ENCODE peak calls at places on chromosomes 11 and 22, in five cellular contexts. One of them, this sample, is unnamed.

GRCh38 chr11:83035070-83035854 is 36.4 kb downstream of the RAB30 start:
- DNase-seq in GM13977: no peak
- DNase-seq in right lobe of liver: no peak
- DNase-seq in lower lobe of right lung: no peak
- DNase-seq in bronchial epithelial cell: peak
- DNase-seq in this sample: no peak

GRCh38 chr11:32312206-32312817 is 123.0 kb downstream of the WT1 start:
- DNase-seq in GM13977: no peak
- DNase-seq in right lobe of liver: no peak
- DNase-seq in lower lobe of right lung: no peak
- DNase-seq in bronchial epithelial cell: peak
- DNase-seq in this sample: no peak

GRCh38 chr22:48305726-48306235 is 1521.9 kb downstream of the BRD1 start:
- DNase-seq in GM13977: no peak
- DNase-seq in right lobe of liver: no peak
- DNase-seq in lower lobe of right lung: no peak
- DNase-seq in bronchial epithelial cell: no peak
- DNase-seq in this sample: no peak

GRCh38 chr11:63841554-63841953 is 2.6 kb downstream of the MARK2 start:
- DNase-seq in GM13977: no peak
- DNase-seq in right lobe of liver: no peak
- DNase-seq in lower lobe of right lung: peak
- DNase-seq in bronchial epithelial cell: peak
- DNase-seq in this sample: no peak

GRCh38 chr11:11288972-11289616 is 64.0 kb downstream of the CSNK2A3 start:
- DNase-seq in GM13977: no peak
- DNase-seq in right lobe of liver: no peak
- DNase-seq in lower lobe of right lung: no peak
- DNase-seq in bronchial epithelial cell: no peak
- DNase-seq in this sample: no peak

GRCh38 chr22:48703265-48703941 is 1124.3 kb downstream of the BRD1 start:
- DNase-seq in GM13977: no peak
- DNase-seq in right lobe of liver: peak
- DNase-seq in lower lobe of right lung: peak
- DNase-seq in bronchial epithelial cell: no peak
- DNase-seq in this sample: no peak

GRCh38 chr11:60847281-60847680 is 5.4 kb downstream of the CCDC86 start:
- DNase-seq in GM13977: no peak
- DNase-seq in right lobe of liver: no peak
- DNase-seq in lower lobe of right lung: no peak
- DNase-seq in bronchial epithelial cell: no peak
- DNase-seq in this sample: no peak

GRCh38 chr11:35487532-35488078 is 37.8 kb downstream of the PAMR1 start:
- DNase-seq in GM13977: no peak
- DNase-seq in right lobe of liver: no peak
- DNase-seq in lower lobe of right lung: no peak
- DNase-seq in bronchial epithelial cell: peak
- DNase-seq in this sample: no peak

GRCh38 chr11:17613428-17613962 is 66.4 kb downstream of the OTOG start:
- DNase-seq in GM13977: no peak
- DNase-seq in right lobe of liver: no peak
- DNase-seq in lower lobe of right lung: no peak
- DNase-seq in bronchial epithelial cell: no peak
- DNase-seq in this sample: no peak

GRCh38 chr22:19003518-19003917 is 67.4 kb upstream of the PRODH start:
- DNase-seq in GM13977: no peak
- DNase-seq in right lobe of liver: no peak
- DNase-seq in lower lobe of right lung: no peak
- DNase-seq in bronchial epithelial cell: no peak
- DNase-seq in this sample: no peak

GRCh38 chr11:61955031-61955415 is 4.9 kb downstream of the BEST1 start:
- DNase-seq in GM13977: no peak
- DNase-seq in right lobe of liver: no peak
- DNase-seq in lower lobe of right lung: peak
- DNase-seq in bronchial epithelial cell: peak
- DNase-seq in this sample: peak

GRCh38 chr11:13486926-13487660 is 8.7 kb downstream of the PTH start:
- DNase-seq in GM13977: peak
- DNase-seq in right lobe of liver: peak
- DNase-seq in lower lobe of right lung: peak
- DNase-seq in bronchial epithelial cell: peak
- DNase-seq in this sample: peak

GRCh38 chr11:36500315-36500721 is 9.8 kb downstream of the TRAF6 start:
- DNase-seq in GM13977: peak
- DNase-seq in right lobe of liver: no peak
- DNase-seq in lower lobe of right lung: no peak
- DNase-seq in bronchial epithelial cell: peak
- DNase-seq in this sample: peak

GRCh38 chr11:12086271-12087074 is 23.9 kb upstream of the MICAL2 start:
- DNase-seq in GM13977: no peak
- DNase-seq in right lobe of liver: no peak
- DNase-seq in lower lobe of right lung: no peak
- DNase-seq in bronchial epithelial cell: peak
- DNase-seq in this sample: no peak

GRCh38 chr11:46235777-46236688 is 41.4 kb upstream of the CREB3L1 start:
- DNase-seq in GM13977: no peak
- DNase-seq in right lobe of liver: no peak
- DNase-seq in lower lobe of right lung: no peak
- DNase-seq in bronchial epithelial cell: peak
- DNase-seq in this sample: no peak

GRCh38 chr11:86524603-86525352 is 147.6 kb downstream of the ME3 start:
- DNase-seq in GM13977: no peak
- DNase-seq in right lobe of liver: no peak
- DNase-seq in lower lobe of right lung: no peak
- DNase-seq in bronchial epithelial cell: peak
- DNase-seq in this sample: no peak

GRCh38 chr22:45389546-45389945 is 23.9 kb downstream of the SMC1B start:
- DNase-seq in GM13977: no peak
- DNase-seq in right lobe of liver: no peak
- DNase-seq in lower lobe of right lung: no peak
- DNase-seq in bronchial epithelial cell: no peak
- DNase-seq in this sample: no peak

GRCh38 chr11:109704432-109704831 is 282.4 kb downstream of the C11orf87 start:
- DNase-seq in GM13977: no peak
- DNase-seq in right lobe of liver: no peak
- DNase-seq in lower lobe of right lung: no peak
- DNase-seq in bronchial epithelial cell: no peak
- DNase-seq in this sample: no peak

GRCh38 chr11:99640671-99641070 is 619.9 kb downstream of the CNTN5 start:
- DNase-seq in GM13977: no peak
- DNase-seq in right lobe of liver: no peak
- DNase-seq in lower lobe of right lung: no peak
- DNase-seq in bronchial epithelial cell: no peak
- DNase-seq in this sample: no peak

GRCh38 chr11:75389276-75389605 is 10.1 kb upstream of the RPS3 start:
- DNase-seq in GM13977: no peak
- DNase-seq in right lobe of liver: no peak
- DNase-seq in lower lobe of right lung: no peak
- DNase-seq in bronchial epithelial cell: no peak
- DNase-seq in this sample: no peak

GRCh38 chr11:46513934-46514342 is 79.9 kb downstream of the AMBRA1 start:
- DNase-seq in GM13977: no peak
- DNase-seq in right lobe of liver: no peak
- DNase-seq in lower lobe of right lung: no peak
- DNase-seq in bronchial epithelial cell: peak
- DNase-seq in this sample: no peak

GRCh38 chr11:102446606-102447005 is 6.0 kb downstream of the TMEM123 start:
- DNase-seq in GM13977: no peak
- DNase-seq in right lobe of liver: no peak
- DNase-seq in lower lobe of right lung: no peak
- DNase-seq in bronchial epithelial cell: peak
- DNase-seq in this sample: no peak

GRCh38 chr11:44138286-44138685 is 42.8 kb downstream of the EXT2 start:
- DNase-seq in GM13977: no peak
- DNase-seq in right lobe of liver: no peak
- DNase-seq in lower lobe of right lung: no peak
- DNase-seq in bronchial epithelial cell: no peak
- DNase-seq in this sample: no peak

GRCh38 chr22:27460596-27461347 is 340.8 kb downstream of the MN1 start:
- DNase-seq in GM13977: no peak
- DNase-seq in right lobe of liver: no peak
- DNase-seq in lower lobe of right lung: no peak
- DNase-seq in bronchial epithelial cell: no peak
- DNase-seq in this sample: no peak

GRCh38 chr11:19200410-19201201 is 1.2 kb downstream of the CSRP3 start:
- DNase-seq in GM13977: no peak
- DNase-seq in right lobe of liver: no peak
- DNase-seq in lower lobe of right lung: no peak
- DNase-seq in bronchial epithelial cell: peak
- DNase-seq in this sample: no peak

GRCh38 chr22:38629108-38629507 is 27.1 kb downstream of the FAM227A start:
- DNase-seq in GM13977: no peak
- DNase-seq in right lobe of liver: no peak
- DNase-seq in lower lobe of right lung: no peak
- DNase-seq in bronchial epithelial cell: no peak
- DNase-seq in this sample: no peak

GRCh38 chr11:94961255-94961654 is 12.1 kb downstream of the CWC15 start:
- DNase-seq in GM13977: no peak
- DNase-seq in right lobe of liver: no peak
- DNase-seq in lower lobe of right lung: no peak
- DNase-seq in bronchial epithelial cell: no peak
- DNase-seq in this sample: no peak

GRCh38 chr22:19526076-19526701 is 2.0 kb upstream of the CLDN5 start:
- DNase-seq in GM13977: no peak
- DNase-seq in right lobe of liver: peak
- DNase-seq in lower lobe of right lung: no peak
- DNase-seq in bronchial epithelial cell: no peak
- DNase-seq in this sample: no peak

GRCh38 chr11:2884424-2884815 is 1.2 kb downstream of the CDKN1C start:
- DNase-seq in GM13977: no peak
- DNase-seq in right lobe of liver: no peak
- DNase-seq in lower lobe of right lung: peak
- DNase-seq in bronchial epithelial cell: no peak
- DNase-seq in this sample: no peak
- TF ChIP-seq CTCF in GM13977: no peak
- TF ChIP-seq CTCF in right lobe of liver: no peak
- TF ChIP-seq CTCF in lower lobe of right lung: no peak
- TF ChIP-seq CTCF in bronchial epithelial cell: no peak
- TF ChIP-seq CTCF in this sample: no peak

DNA sequence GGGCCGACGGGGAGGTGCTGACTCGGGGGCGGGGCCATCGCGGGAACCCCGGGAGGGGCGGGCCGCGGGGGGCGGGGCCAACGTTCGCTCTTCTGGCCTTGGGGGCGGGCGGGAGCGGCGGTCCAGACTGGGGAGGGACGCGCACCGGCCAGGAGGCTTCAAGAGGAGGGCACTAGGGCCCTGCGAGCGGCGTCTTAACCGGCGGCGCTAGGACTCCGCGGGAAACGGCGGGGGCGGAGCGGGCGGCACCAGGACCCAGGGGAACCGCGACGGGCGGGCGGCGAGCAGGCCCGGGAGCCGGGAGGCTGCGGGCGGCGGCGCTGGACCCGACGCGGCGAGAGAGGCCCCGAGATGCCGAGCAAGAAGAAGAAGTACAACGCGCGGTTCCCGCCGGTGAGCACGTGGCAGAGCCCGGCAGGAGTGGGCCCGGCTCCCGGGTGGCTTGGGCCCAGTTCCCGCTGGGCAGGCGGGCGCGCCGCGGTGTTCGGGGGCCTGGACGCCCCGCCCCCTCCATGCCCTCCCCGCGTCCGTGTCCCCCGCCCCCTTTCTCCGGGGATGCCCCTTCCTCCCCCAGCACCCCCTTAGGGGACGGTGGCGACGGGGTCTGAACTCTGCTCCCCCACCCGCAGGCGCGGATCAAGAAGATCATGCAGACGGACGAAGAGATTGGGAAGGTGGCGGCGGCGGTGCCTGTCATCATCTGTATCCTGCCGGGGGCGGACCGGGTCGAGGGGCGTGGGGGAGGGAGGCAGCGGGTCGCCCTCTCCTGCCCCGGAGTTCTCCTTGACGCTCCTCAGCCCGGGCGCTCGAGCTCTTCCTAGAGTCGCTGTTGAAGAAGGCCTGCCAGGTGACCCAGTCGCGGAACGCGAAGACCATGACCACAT is at the start of gene DRAP1:
- DNase-seq in GM13977: peak
- DNase-seq in right lobe of liver: peak
- DNase-seq in lower lobe of right lung: peak
- DNase-seq in bronchial epithelial cell: peak
- DNase-seq in this sample: peak
- TF ChIP-seq CTCF in GM13977: no peak
- TF ChIP-seq CTCF in right lobe of liver: no peak
- TF ChIP-seq CTCF in lower lobe of right lung: peak
- TF ChIP-seq CTCF in bronchial epithelial cell: no peak
- TF ChIP-seq CTCF in this sample: no peak

GRCh38 chr22:32950366-32950765 is 107.8 kb downstream of the SYN3 start:
- DNase-seq in GM13977: no peak
- DNase-seq in right lobe of liver: no peak
- DNase-seq in lower lobe of right lung: no peak
- DNase-seq in bronchial epithelial cell: no peak
- DNase-seq in this sample: no peak

GRCh38 chr22:32951807-32952153 is 106.4 kb downstream of the SYN3 start:
- DNase-seq in GM13977: no peak
- DNase-seq in right lobe of liver: peak
- DNase-seq in lower lobe of right lung: peak
- DNase-seq in bronchial epithelial cell: no peak
- DNase-seq in this sample: no peak

GRCh38 chr22:32947581-32947980 is 110.6 kb downstream of the SYN3 start:
- DNase-seq in GM13977: no peak
- DNase-seq in right lobe of liver: no peak
- DNase-seq in lower lobe of right lung: no peak
- DNase-seq in bronchial epithelial cell: no peak
- DNase-seq in this sample: no peak

GRCh38 chr22:32949719-32950118 is 108.5 kb downstream of the SYN3 start:
- DNase-seq in GM13977: no peak
- DNase-seq in right lobe of liver: no peak
- DNase-seq in lower lobe of right lung: no peak
- DNase-seq in bronchial epithelial cell: no peak
- DNase-seq in this sample: no peak

DNA sequence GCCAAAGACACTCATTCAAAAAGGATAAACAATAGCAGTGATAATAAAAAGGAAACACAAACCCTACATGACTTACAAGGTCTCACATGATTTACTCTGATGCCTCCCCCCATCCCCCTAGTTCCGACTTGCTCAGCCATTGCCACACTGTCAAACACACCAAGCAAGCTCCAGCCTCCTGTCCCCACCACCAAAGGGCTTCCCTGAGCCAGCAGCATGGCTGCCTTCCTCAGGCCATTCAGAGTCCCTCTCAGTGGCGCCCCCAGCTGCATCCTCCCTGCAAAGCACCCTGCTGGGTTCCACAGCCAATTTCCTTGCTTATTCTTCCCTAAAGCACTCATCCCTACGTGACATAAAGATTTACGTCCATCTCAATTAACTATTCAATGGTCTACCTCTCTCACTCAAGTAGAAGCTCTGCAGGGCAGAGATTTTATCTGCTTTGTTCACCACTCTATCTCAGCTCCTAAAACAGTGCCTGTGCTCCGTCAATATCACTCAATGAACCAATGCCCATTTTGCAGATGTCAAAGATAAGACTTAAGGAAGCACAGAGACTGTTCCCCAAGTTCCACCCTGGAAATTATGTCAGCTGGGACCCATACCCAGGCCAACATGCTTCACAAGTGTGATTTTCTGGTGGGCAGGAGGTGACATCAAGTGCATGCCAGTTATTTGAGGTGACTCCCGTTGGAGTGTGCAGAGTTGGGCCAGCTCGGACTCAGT is 106.9 kb downstream of the SYN3 start:
- DNase-seq in GM13977: no peak
- DNase-seq in right lobe of liver: no peak
- DNase-seq in lower lobe of right lung: no peak
- DNase-seq in bronchial epithelial cell: no peak
- DNase-seq in this sample: no peak
- TF ChIP-seq CTCF in GM13977: no peak
- TF ChIP-seq CTCF in right lobe of liver: peak
- TF ChIP-seq CTCF in lower lobe of right lung: peak
- TF ChIP-seq CTCF in bronchial epithelial cell: no peak
- TF ChIP-seq CTCF in this sample: no peak

GRCh38 chr11:68020575-68020974 is 9.9 kb upstream of the NDUFS8 start:
- DNase-seq in GM13977: no peak
- DNase-seq in right lobe of liver: no peak
- DNase-seq in lower lobe of right lung: peak
- DNase-seq in bronchial epithelial cell: no peak
- DNase-seq in this sample: no peak
- TF ChIP-seq CTCF in GM13977: no peak
- TF ChIP-seq CTCF in right lobe of liver: peak
- TF ChIP-seq CTCF in lower lobe of right lung: peak
- TF ChIP-seq CTCF in bronchial epithelial cell: peak
- TF ChIP-seq CTCF in this sample: no peak